ENCODE peak calls at places on chromosomes 16 and 17, in eight cellular contexts. Z, G, Q, H, T, A, K and L are unnamed samples.

GRCh38 chr17:76120658-76121008 is 17.0 kb upstream of the EXOC7 start:
- DNase-seq in A (no peak), Q (no peak), H (no peak), T (no peak), K (no peak), G (no peak), Z (no peak), L (no peak)

GRCh38 chr16:81652798-81653505 is 126.1 kb upstream of the PLCG2 start:
- DNase-seq in G (no peak), H (no peak), K (no peak), Z (no peak), T (peak), A (no peak), Q (peak), L (no peak)

GRCh38 chr17:36149296-36149820 is 27.1 kb downstream of the TBC1D3B start:
- DNase-seq in G (no peak), A (no peak), Q (no peak), Z (peak), T (no peak), K (no peak), H (no peak), L (peak)

GRCh38 chr16:73047221-73047535 is 750 bp downstream of the ZFHX3 start:
- DNase-seq in Q (no peak), K (no peak), Z (peak), G (no peak), A (no peak), T (no peak), H (no peak), L (no peak)

GRCh38 chr16:700684-701584 is 4.7 kb downstream of the FBXL16 start:
- DNase-seq in T (peak), Z (peak), A (no peak), K (no peak), H (no peak), Q (peak), G (no peak), L (peak)

GRCh38 chr16:22216191-22216831 is 10.2 kb downstream of the EEF2K start:
- DNase-seq in Q (no peak), Z (peak), T (no peak), G (no peak), A (no peak), H (no peak), K (no peak), L (no peak)

GRCh38 chr17:1090454-1091189 is 89.2 kb downstream of the ABR start:
- DNase-seq in K (no peak), Z (no peak), T (no peak), A (no peak), Q (no peak), G (no peak), H (no peak), L (no peak)

GRCh38 chr17:14203392-14203791 is 33.3 kb downstream of the CDRT15 start:
- DNase-seq in H (no peak), Z (peak), G (no peak), K (no peak), T (peak), Q (no peak), A (peak), L (no peak)

GRCh38 chr17:4657678-4658077 is 16.2 kb upstream of the ALOX15 start:
- DNase-seq in A (no peak), K (no peak), G (no peak), H (no peak), T (no peak), Q (no peak), Z (no peak), L (no peak)

GRCh38 chr17:10062757-10063385 is 135.5 kb downstream of the GAS7 start:
- DNase-seq in G (no peak), K (no peak), T (no peak), A (no peak), Z (no peak), Q (no peak), H (no peak), L (no peak)

GRCh38 chr17:4945176-4945943 is 3.0 kb downstream of the PFN1 start:
- DNase-seq in H (no peak), Q (no peak), G (no peak), T (no peak), A (peak), K (no peak), Z (peak), L (peak)

GRCh38 chr17:32110596-32110995 is 31.7 kb upstream of the RHOT1 start:
- DNase-seq in K (no peak), Z (no peak), A (no peak), T (no peak), Q (no peak), H (no peak), G (no peak), L (no peak)

GRCh38 chr17:50219939-50220465 is 18.6 kb upstream of the COL1A1 start:
- DNase-seq in K (no peak), T (peak), A (no peak), H (no peak), Q (no peak), G (no peak), Z (peak), L (no peak)

GRCh38 chr16:67943619-67944503 is at the start of gene LCAT:
- DNase-seq in A (no peak), Z (no peak), H (peak), T (peak), K (no peak), G (no peak), Q (no peak), L (no peak)

GRCh38 chr16:69861276-69862030 is 89.7 kb upstream of the CLEC18A start:
- DNase-seq in K (no peak), T (no peak), A (no peak), Q (no peak), G (no peak), Z (peak), H (no peak), L (no peak)

GRCh38 chr16:84932691-84933090 is 78.6 kb downstream of the ZDHHC7 start:
- DNase-seq in H (no peak), K (no peak), T (no peak), G (no peak), Q (no peak), Z (no peak), A (no peak), L (no peak)

GRCh38 chr17:63827801-63828221 is 348 bp upstream of the FTSJ3 start:
- DNase-seq in H (no peak), Q (no peak), K (no peak), A (no peak), T (no peak), G (no peak), Z (no peak), L (no peak)

GRCh38 chr16:50381679-50382440 is 13.1 kb upstream of the BRD7 start:
- DNase-seq in T (peak), H (no peak), K (no peak), G (no peak), A (no peak), Q (peak), Z (no peak), L (no peak)

GRCh38 chr16:79747688-79748087 is 147.2 kb upstream of the MAF start:
- DNase-seq in A (no peak), T (no peak), Q (no peak), G (no peak), H (no peak), Z (no peak), K (no peak), L (no peak)

GRCh38 chr16:48321307-48322036 is 63.7 kb downstream of the SIAH1 start:
- DNase-seq in T (no peak), H (no peak), Z (peak), Q (no peak), A (no peak), K (no peak), G (no peak), L (no peak)

GRCh38 chr16:3004319-3004718 is 8.4 kb upstream of the CLDN9 start:
- DNase-seq in K (no peak), T (peak), A (no peak), Z (peak), G (no peak), H (no peak), Q (no peak), L (no peak)

GRCh38 chr16:29978564-29979270 is 5.0 kb downstream of the TAOK2 start:
- DNase-seq in A (no peak), T (no peak), G (no peak), Z (no peak), H (no peak), K (no peak), Q (no peak), L (no peak)